ENCODE peak calls at places on chromosome 6, in five cellular contexts. E is GM06990, C is HCT116, N is heart left ventricle, K is colonic mucosa. M is an unnamed sample. For H3K27me3, the result is how much of the 10 kb centered on the place peaks cover.

GRCh38 chr6:11366934-11367637 is 134.6 kb upstream of the NEDD9 start:
- DNase-seq in N (no peak), C (no peak), E (no peak), K (no peak), M (no peak)

GRCh38 chr6:36625161-36625919 is 31.2 kb downstream of the SRSF3 start:
- DNase-seq in K (peak), N (no peak), E (no peak), C (no peak), M (no peak)

GRCh38 chr6:10163159-10163962 is 251.5 kb downstream of the TFAP2A start:
- DNase-seq in C (no peak), K (no peak), E (no peak), N (no peak), M (no peak)

GRCh38 chr6:17869010-17869752 is 118.3 kb downstream of the KIF13A start:
- DNase-seq in N (no peak), K (no peak), E (no peak), C (no peak), M (no peak)

GRCh38 chr6:106223300-106223930 is 102.1 kb downstream of the ATG5 start:
- DNase-seq in C (peak), K (peak), E (peak), N (peak), M (peak)

GRCh38 chr6:82419859-82420258 is 56.2 kb downstream of the TPBG start:
- DNase-seq in N (no peak), E (peak), K (no peak), C (no peak), M (no peak)

GRCh38 chr6:75345413-75345812 is 60.8 kb upstream of the TMEM30A start:
- DNase-seq in K (no peak), E (no peak), C (no peak), N (no peak), M (no peak)

GRCh38 chr6:14598017-14598864 is 480.7 kb downstream of the CD83 start:
- DNase-seq in K (no peak), E (no peak), C (no peak), N (no peak), M (no peak)

GRCh38 chr6:69719602-69720193 is 77.1 kb downstream of the LMBRD1 start:
- DNase-seq in K (no peak), N (no peak), C (peak), E (no peak), M (no peak)

GRCh38 chr6:105849741-105850140 is 236.4 kb upstream of the PRDM1 start:
- DNase-seq in E (no peak), K (no peak), C (no peak), N (no peak), M (no peak)

GRCh38 chr6:128847481-128848168 is 35.3 kb upstream of the LAMA2 start:
- DNase-seq in C (no peak), K (no peak), E (no peak), N (no peak), M (no peak)

GRCh38 chr6:17059022-17059421 is 42.8 kb upstream of the STMND1 start:
- DNase-seq in C (no peak), N (peak), K (no peak), E (no peak), M (no peak)

GRCh38 chr6:87702589-87702945 is 534 bp upstream of the AKIRIN2 start:
- DNase-seq in C (peak), N (no peak), K (no peak), E (no peak), M (no peak)

GRCh38 chr6:30357678-30358339 is 12.9 kb downstream of the RPP21 start:
- DNase-seq in N (no peak), K (peak), E (peak), C (peak), M (no peak)

GRCh38 chr6:30360139-30360538 is 15.2 kb downstream of the RPP21 start:
- DNase-seq in C (no peak), N (no peak), K (no peak), E (no peak), M (no peak)

GRCh38 chr6:30359276-30359675 is 14.3 kb downstream of the RPP21 start:
- DNase-seq in E (no peak), K (no peak), C (no peak), N (no peak), M (no peak)

GRCh38 chr6:30356519-30356918 is 11.6 kb downstream of the RPP21 start:
- DNase-seq in N (no peak), K (no peak), E (no peak), C (no peak), M (no peak)

GRCh38 chr6:30358340-30358679 is 13.4 kb downstream of the RPP21 start:
- DNase-seq in E (no peak), C (no peak), K (no peak), N (no peak), M (no peak)
- H3K27me3 ChIP-seq in E (under half), C (under half), K (under half), N (half or more), M (under half)

DNA sequence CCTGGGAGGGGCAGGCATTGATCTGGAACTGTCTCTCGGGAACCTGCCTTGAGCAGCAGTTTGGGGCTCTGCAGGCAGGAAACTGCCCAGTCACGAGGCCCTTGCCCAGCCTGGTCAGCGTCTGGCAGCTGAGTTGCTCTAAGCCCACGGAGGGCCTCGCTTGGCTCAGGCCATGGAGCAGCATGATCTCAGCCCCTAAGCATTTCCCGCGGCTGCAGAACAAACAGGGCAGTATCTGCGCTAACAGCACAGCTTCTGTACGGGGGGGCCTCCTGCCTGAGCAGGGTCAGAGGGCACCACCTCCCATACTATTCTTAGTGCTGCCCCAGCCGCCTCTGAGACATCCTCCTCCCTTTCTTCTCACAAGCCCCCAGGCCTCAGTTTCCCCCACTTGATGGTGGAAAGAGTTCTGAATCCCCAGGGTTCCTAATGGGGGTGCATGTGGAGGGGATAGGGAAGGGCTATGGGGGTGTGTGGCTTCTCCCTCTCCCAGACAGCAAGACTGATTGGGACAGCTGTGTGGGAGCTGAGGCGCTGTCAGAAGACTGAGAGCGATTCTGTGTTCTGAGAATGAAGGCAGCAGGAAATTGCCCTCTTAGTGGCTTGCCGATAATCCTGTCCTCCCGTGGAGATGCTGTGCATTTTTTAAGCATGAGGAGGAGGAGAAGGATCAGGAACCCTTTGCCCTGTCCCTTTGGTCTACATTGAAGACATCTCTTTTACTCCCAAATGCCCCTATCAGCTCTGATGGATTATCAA is 46.4 kb downstream of the MOCS1 start:
- DNase-seq in E (no peak), K (peak), C (no peak), N (peak), M (peak)
- H3K4me3 ChIP-seq in E (no peak), K (no peak), C (no peak), N (no peak), M (no peak)

DNA sequence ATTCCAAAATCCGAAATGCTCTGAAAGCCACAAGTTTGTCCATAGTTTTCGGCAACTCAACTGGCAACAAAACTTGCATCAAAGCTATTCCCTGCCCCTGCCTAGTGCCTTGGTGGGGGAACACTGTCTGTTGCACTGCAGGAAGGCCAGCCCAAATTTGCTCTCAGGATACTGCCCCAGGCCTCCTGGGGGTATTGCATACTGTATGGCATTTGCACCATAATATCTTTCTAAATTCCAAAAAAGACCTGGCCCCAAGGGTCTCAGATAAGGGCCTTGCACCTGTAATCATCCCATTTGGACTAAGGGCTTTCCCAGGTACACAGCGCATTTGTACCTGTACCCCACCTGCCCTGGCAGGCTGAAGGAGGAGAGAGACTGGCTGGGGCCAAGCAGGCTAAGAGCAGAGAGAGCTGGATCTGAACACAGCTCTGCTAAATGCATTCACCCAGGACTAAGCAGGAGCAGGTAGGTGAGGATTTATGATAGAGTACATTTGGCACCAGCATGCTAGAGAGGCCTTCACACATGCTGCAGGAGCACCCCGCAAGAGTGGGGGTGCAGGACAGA is 4.0 kb upstream of the GRM4 start:
- DNase-seq in K (no peak), E (no peak), C (no peak), N (no peak), M (no peak)
- H3K27me3 ChIP-seq in K (under half), E (under half), C (under half), N (half or more), M (under half)

DNA sequence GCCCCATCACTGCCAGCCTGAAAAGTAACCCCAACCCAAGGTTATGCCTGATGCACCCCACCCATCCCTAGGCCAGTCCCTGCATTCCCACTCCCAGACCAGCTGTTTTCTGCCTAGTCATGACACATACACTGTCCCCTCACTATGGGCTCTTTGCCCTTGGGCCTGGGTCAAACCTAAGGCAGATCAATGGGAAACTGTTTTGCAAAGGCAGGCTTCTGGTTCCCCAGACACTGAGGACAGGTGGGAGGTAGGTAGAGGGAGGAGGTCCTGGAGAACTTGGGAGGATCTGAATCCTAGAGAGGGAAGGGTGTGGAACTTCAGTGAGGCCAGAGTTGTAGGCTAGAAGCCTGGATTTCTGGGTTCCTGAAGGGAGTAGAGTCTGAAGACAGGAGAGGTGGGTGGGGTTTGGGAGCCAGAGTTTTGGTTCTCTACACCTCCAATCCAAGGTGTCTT is 2.1 kb downstream of the CLIC1 start:
- DNase-seq in N (no peak), E (no peak), K (no peak), C (no peak), M (no peak)
- H3K4me3 ChIP-seq in N (peak), E (peak), K (peak), C (peak), M (peak)

GRCh38 chr6:91291071-91291470 is 704.2 kb upstream of the MAP3K7 start:
- DNase-seq in E (no peak), K (no peak), C (no peak), N (no peak), M (no peak)

DNA sequence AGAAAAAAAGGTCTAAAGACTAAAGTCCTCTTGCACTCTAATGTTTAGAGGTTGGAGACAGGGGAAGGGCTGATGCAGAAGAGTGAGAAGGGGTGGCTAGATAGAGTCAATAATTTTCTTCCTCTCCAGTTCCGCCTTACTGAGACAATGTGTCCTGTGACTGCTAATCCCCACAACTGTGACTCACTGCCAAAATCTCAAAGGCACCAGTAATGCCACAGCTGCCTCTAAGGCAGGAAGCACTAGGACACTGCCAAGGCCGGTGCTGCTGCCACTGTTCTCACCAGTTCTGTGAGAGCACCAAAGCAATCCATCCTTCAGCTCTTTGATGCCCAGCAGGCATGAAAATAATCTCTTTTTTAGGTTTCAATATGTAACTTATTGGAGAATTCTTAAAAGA is 701.9 kb upstream of the MAP3K7 start:
- DNase-seq in N (no peak), E (no peak), C (no peak), K (no peak), M (no peak)
- H3K27me3 ChIP-seq in N (under half), E (under half), C (under half), K (under half), M (under half)

DNA sequence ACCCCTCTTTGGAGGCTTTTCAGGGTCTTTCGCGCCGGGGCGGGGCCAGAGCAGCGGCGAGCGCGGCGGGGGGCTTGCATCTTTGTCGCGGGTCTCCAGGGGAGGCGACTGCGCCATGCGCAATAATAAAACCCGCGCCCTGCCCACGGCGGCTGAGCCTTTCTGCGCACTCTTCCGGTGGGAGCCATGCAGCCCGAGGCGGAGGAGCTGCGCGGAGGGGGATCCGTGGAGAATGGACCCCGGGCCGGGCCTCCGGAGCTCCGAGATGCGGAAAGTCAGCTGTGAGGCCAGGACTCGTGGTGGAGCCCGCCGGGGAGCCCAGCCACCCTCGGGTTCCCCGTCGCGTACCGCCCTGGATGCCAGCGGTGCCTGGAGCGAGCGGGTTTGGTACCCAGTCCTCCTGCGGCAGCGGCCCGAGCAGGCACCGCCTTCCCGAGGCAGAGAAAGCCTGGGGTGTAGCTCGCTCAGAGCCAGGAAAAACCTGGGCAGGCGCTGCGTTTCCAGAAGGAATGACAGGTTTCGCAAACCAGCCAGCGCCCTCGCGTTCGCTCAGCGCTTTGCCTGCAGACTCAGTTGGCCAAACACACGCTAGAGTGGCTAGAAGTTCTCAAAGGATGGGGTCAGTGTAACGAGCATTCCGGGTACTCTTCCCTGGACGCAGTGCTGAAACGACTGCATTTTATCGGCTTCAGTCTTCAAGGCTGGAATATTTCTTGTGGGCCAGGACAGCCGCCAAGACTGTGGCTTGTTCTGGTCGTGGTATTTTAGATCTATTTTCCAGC is 1.3 kb downstream of the AKAP12 start:
- DNase-seq in E (peak), K (peak), N (peak), C (no peak), M (peak)
- H3K4me3 ChIP-seq in E (peak), K (peak), N (peak), C (peak), M (peak)

GRCh38 chr6:30113843-30114242 is 953 bp upstream of the TRIM31 start:
- DNase-seq in C (no peak), N (no peak), K (peak), E (no peak), M (no peak)

GRCh38 chr6:30107756-30108155 is 5.1 kb downstream of the TRIM31 start:
- DNase-seq in N (no peak), C (no peak), E (no peak), K (no peak), M (no peak)

GRCh38 chr6:30112402-30113376 is at the start of gene TRIM31:
- DNase-seq in E (no peak), N (no peak), C (no peak), K (peak), M (no peak)

GRCh38 chr6:30113377-30113759 is 478 bp upstream of the TRIM31 start:
- DNase-seq in N (no peak), C (no peak), K (peak), E (no peak), M (no peak)

DNA sequence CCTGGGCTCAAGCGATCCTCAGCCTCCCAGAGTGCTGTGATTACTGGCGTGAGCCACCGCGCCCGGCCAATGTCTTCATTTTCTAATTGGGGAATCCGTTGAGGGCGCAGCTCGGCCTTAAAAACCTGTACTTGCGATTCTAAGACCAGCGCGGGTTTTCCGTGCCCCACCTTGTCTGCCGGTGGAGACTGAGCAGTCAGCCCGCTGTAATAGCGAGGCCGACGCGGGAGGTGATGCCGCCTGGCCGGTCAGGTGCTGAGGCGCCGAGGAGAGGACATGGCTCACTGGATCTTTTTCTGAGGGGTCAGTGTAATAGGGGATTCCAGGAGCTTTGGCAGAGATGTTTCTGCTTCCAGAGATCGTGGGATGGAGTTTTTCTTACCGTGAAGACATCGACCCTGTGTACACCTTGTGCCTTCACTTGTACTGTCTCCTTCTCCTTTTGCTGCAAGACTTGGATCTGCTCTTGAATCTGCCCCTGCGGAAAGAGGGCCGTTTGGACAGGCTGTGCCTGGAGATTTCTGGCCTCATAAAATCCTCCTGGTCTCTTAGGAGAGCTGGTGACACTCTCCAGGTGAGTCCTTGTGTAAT is 1.5 kb downstream of the TRIM31 start:
- DNase-seq in C (no peak), E (no peak), N (no peak), K (no peak), M (no peak)
- H3K27me3 ChIP-seq in C (under half), E (under half), N (half or more), K (under half), M (under half)

GRCh38 chr6:166005846-166006592 is 161.6 kb downstream of the TBXT start:
- DNase-seq in N (peak), E (no peak), K (peak), C (no peak), M (no peak)
- H3K4me3 ChIP-seq in N (peak), E (no peak), K (no peak), C (no peak), M (no peak)

GRCh38 chr6:98842489-98843180 is 8.3 kb downstream of the POU3F2 start:
- DNase-seq in E (no peak), N (no peak), K (no peak), C (no peak), M (no peak)

GRCh38 chr6:98839788-98840361 is 5.5 kb downstream of the POU3F2 start:
- DNase-seq in N (no peak), K (no peak), E (no peak), C (no peak), M (no peak)

GRCh38 chr6:98840385-98840784 is 6.0 kb downstream of the POU3F2 start:
- DNase-seq in K (no peak), N (no peak), C (no peak), E (no peak), M (no peak)

GRCh38 chr6:98841589-98842488 is 7.5 kb downstream of the POU3F2 start:
- DNase-seq in N (no peak), K (no peak), E (no peak), C (no peak), M (no peak)

GRCh38 chr6:98841114-98841513 is 6.7 kb downstream of the POU3F2 start:
- DNase-seq in C (no peak), N (no peak), E (no peak), K (no peak), M (no peak)
- H3K27me3 ChIP-seq in C (under half), N (half or more), E (under half), K (half or more), M (under half)

M was measured in lung.